ENCODE peak calls at places on chromosomes 2 and 18, in eight cellular contexts. L is stimulated activated CD8-positive, alpha-beta memory T cell treated with anti-CD3 and anti-CD28 coated beads, Interleukin-12 subunit alpha, Interleukin-12 subunit beta, amount 100 ng/mL, for 1 hour; S is upper lobe of right lung; T is dermis microvascular lymphatic vessel endothelial cell; K is K562; H is non-pigmented ciliary epithelial cell; I is hypothalamus; X is right cardiac atrium. Q is an unnamed sample.

GRCh38 chr2:46615555-46616487 is 136.5 kb downstream of the TMEM247 start:
- DNase-seq in T (peak; percentile 44), K (peak; percentile 19), X (no peak), S (no peak), L (no peak), I (no peak), H (no peak), Q (peak; percentile 58)

GRCh38 chr18:51330148-51330547 is 132.7 kb upstream of the MEX3C start:
- DNase-seq in X (no peak), K (no peak), L (no peak), I (no peak), H (no peak), T (no peak), S (no peak), Q (no peak)

GRCh38 chr18:77130229-77131099 is 2.1 kb downstream of the MBP start:
- DNase-seq in H (no peak), L (no peak), S (peak; percentile 48), I (no peak), X (no peak), T (no peak), K (no peak), Q (no peak)

GRCh38 chr2:36376319-36376765 is 20.8 kb downstream of the CRIM1 start:
- DNase-seq in H (no peak), K (peak; percentile 10), I (no peak), X (peak; percentile 86), T (peak; percentile 66), S (peak; percentile 87), L (no peak), Q (peak; percentile 70)

GRCh38 chr2:64260817-64261216 is 116.6 kb upstream of the PELI1 start:
- DNase-seq in X (no peak), T (peak; percentile 93), I (no peak), K (peak; percentile 36), H (no peak), L (no peak), S (peak; percentile 71), Q (no peak)

GRCh38 chr2:238942941-238943715 is 95.2 kb downstream of the TWIST2 start:
- DNase-seq in S (peak; percentile 16), L (no peak), H (no peak), X (no peak), K (no peak), T (no peak), I (no peak), Q (peak; percentile 45)

GRCh38 chr2:203682688-203683130 is 23.7 kb upstream of the CD28 start:
- DNase-seq in H (no peak), I (no peak), S (no peak), L (no peak), X (no peak), T (peak; percentile 96), K (no peak), Q (peak; percentile 72)

GRCh38 chr2:217981084-217981730 is 21.6 kb downstream of the TNS1 start:
- DNase-seq in H (no peak), S (peak; percentile 69), X (no peak), L (no peak), I (no peak), K (no peak), T (no peak), Q (no peak)

GRCh38 chr2:65686928-65687521 is 254.6 kb upstream of the SPRED2 start:
- DNase-seq in X (no peak), T (no peak), H (no peak), I (no peak), K (no peak), S (no peak), L (no peak), Q (no peak)

GRCh38 chr2:73063909-73064875 is 7.3 kb downstream of the SFXN5 start:
- DNase-seq in T (peak; percentile 70), S (no peak), L (no peak), I (no peak), K (peak; percentile 47), H (peak; percentile 62), X (no peak), Q (peak; percentile 77)

GRCh38 chr2:140734992-140735391 is 1395.8 kb downstream of the LRP1B start:
- DNase-seq in T (no peak), K (no peak), L (no peak), H (no peak), I (no peak), S (no peak), X (no peak), Q (no peak)

GRCh38 chr2:173590278-173590811 is 235.7 kb downstream of the CDCA7 start:
- DNase-seq in X (peak; percentile 72), H (peak; percentile 83), I (peak; percentile 18), L (no peak), T (peak; percentile 93), S (peak; percentile 70), K (no peak), Q (peak; percentile 94)

GRCh38 chr2:39118786-39119499 is 1.9 kb downstream of the SOS1 start:
- DNase-seq in H (no peak), K (no peak), L (no peak), I (no peak), S (no peak), X (no peak), T (peak; percentile 16), Q (peak; percentile 68)

GRCh38 chr2:209351636-209352035 is 72.2 kb upstream of the MAP2 start:
- DNase-seq in I (no peak), H (no peak), K (no peak), X (no peak), T (no peak), S (no peak), L (no peak), Q (no peak)

GRCh38 chr2:239168575-239168974 is 232.2 kb downstream of the HDAC4 start:
- DNase-seq in X (no peak), K (no peak), L (no peak), T (no peak), I (no peak), S (peak; percentile 36), H (no peak), Q (no peak)

GRCh38 chr2:99597616-99598015 is 107.8 kb upstream of the REV1 start:
- DNase-seq in L (no peak), K (no peak), T (no peak), X (no peak), I (no peak), H (no peak), S (no peak), Q (no peak)

GRCh38 chr2:174171686-174172445 is 76.5 kb downstream of the OLA1 start:
- DNase-seq in S (no peak), H (no peak), K (no peak), L (no peak), I (no peak), T (no peak), X (no peak), Q (no peak)

GRCh38 chr18:76564117-76564516 is 69.1 kb upstream of the ZNF516 start:
- DNase-seq in S (no peak), T (no peak), K (no peak), I (no peak), L (no peak), H (peak; percentile 59), X (no peak), Q (peak; percentile 48)

GRCh38 chr2:237932731-237933131 is 34.1 kb upstream of the UBE2F start:
- DNase-seq in T (no peak), S (no peak), H (peak; percentile 60), L (no peak), I (no peak), K (no peak), X (no peak), Q (peak; percentile 96)

GRCh38 chr2:105760191-105760590 is 15.5 kb downstream of the NCK2 start:
- DNase-seq in L (no peak), H (no peak), T (no peak), K (no peak), X (no peak), S (no peak), I (no peak), Q (no peak)

GRCh38 chr18:1090758-1091157 is 186.1 kb downstream of the ADCYAP1 start:
- DNase-seq in K (no peak), L (no peak), T (no peak), H (no peak), S (no peak), I (no peak), X (no peak), Q (no peak)

GRCh38 chr2:69298261-69298660 is 88.8 kb downstream of the GFPT1 start:
- DNase-seq in K (no peak), H (peak; percentile 74), I (no peak), X (no peak), S (no peak), L (no peak), T (peak; percentile 53), Q (peak; percentile 73)